ENCODE peak calls at places on chromosomes 6 and 20, in five cellular contexts. E, A, V, Z and C are unnamed samples.

GRCh38 chr6:41306187-41306854 is 19.8 kb upstream of the TREM1 start:
- DNase-seq in E (peak; percentile 70), A (no peak), V (peak; percentile 36), Z (no peak), C (peak; percentile 51)

GRCh38 chr6:44256291-44257006 is 879 bp downstream of the SLC35B2 start:
- DNase-seq in E (no peak), A (no peak), V (no peak), Z (no peak), C (peak; percentile 36)

GRCh38 chr6:170076466-170077165 is 214.3 kb downstream of the DLL1 start:
- DNase-seq in E (no peak), A (no peak), V (no peak), Z (no peak), C (no peak)

GRCh38 chr6:28212510-28213212 is 12.4 kb upstream of the ZSCAN9 start:
- DNase-seq in E (peak; percentile 79), A (peak; percentile 77), V (peak; percentile 42), Z (peak; percentile 77), C (peak; percentile 62)

GRCh38 chr20:33441142-33441955 is 2.2 kb downstream of the SNTA1 start:
- DNase-seq in E (peak; percentile 71), A (no peak), V (no peak), Z (no peak), C (no peak)

GRCh38 chr6:114638346-114638745 is 295.5 kb upstream of the HS3ST5 start:
- DNase-seq in E (no peak), A (peak; percentile 34), V (peak; percentile 8), Z (no peak), C (peak; percentile 14)

GRCh38 chr6:43308101-43308989 is at the start of gene CRIP3:
- DNase-seq in E (no peak), A (peak; percentile 60), V (no peak), Z (no peak), C (no peak)

GRCh38 chr20:51259455-51259854 is 236.5 kb upstream of the KCNG1 start:
- DNase-seq in E (no peak), A (no peak), V (no peak), Z (no peak), C (no peak)

GRCh38 chr6:4599924-4600323 is 176.3 kb upstream of the CDYL start:
- DNase-seq in E (peak; percentile 28), A (no peak), V (no peak), Z (no peak), C (no peak)

GRCh38 chr20:53891306-53891894 is 179.0 kb downstream of the BCAS1 start:
- DNase-seq in E (no peak), A (no peak), V (no peak), Z (no peak), C (no peak)

GRCh38 chr6:148885920-148886845 is 139.4 kb downstream of the UST start:
- DNase-seq in E (no peak), A (no peak), V (no peak), Z (no peak), C (no peak)

DNA sequence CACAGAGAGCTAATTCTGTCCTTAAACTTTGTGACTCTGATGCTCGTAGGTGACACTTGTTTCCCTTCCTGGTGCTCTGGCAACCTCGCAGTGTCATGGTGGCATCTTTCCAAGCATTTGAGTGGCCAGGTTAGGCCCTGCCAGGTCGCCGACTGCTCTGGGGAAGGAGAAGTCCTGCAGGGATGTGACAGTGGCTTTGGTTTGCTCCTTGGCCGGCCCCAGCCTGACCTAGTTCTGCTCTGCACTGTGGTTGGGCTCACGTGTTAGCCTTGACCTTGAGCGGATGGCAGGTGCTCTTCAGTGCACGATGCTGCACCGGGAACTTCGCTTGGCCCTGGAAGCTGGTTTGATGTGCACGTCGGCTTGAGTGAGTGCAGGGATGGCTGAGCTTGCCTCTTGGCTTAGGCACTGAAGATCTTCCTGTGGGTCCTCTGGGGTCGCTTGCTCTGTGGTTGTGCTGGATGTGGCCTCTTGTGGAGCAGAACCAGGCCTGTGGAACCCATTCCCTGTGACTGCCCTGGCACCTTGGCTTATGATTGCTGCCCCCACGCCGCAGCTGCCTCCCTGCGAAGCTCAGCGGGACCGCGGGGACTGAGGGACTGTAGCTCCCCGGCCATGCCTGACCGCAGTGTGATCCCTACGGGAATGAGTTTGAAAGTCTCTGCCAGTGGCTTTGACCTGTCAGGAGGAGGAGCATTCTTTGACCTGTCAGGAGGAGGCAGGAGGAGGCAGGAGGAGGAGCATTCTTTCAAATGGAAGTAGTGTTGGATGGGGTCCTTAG is 8.7 kb downstream of the OSBPL2 start:
- DNase-seq in E (peak; percentile 34), A (no peak), V (no peak), Z (no peak), C (no peak)
- TF ChIP-seq SUZ12 in E (no peak), A (no peak), V (no peak), Z (no peak), C (no peak)

DNA sequence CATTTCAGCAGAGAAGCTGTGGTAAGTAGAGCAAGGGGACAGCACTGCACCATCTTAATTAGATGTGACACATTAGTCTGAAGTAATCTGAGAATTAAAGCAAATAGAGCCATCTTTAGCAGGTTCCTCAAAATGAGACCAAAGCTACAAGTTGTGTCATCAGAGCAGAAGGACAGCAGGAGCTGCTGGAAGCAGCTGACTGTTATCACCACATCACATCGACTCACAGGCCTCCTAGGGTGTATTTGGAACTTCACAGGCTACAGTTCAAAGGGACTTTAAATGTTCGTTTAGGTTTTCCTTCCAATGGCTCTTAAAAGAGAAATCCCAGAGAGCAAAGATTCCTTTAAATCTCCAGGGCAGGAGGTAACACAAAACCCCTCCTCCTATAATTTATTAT is 69.5 kb downstream of the LCA5 start:
- DNase-seq in E (peak; percentile 21), A (no peak), V (no peak), Z (no peak), C (peak; percentile 10)
- TF ChIP-seq SUZ12 in E (no peak), A (no peak), V (no peak), Z (no peak), C (no peak)

GRCh38 chr6:108735310-108735990 is 112.8 kb upstream of the ARMC2 start:
- DNase-seq in E (no peak), A (no peak), V (no peak), Z (no peak), C (no peak)

GRCh38 chr6:108738684-108739406 is 109.4 kb upstream of the ARMC2 start:
- DNase-seq in E (no peak), A (no peak), V (no peak), Z (no peak), C (no peak)

GRCh38 chr6:108737594-108738546 is 110.4 kb upstream of the ARMC2 start:
- DNase-seq in E (no peak), A (no peak), V (no peak), Z (no peak), C (no peak)

GRCh38 chr6:108735991-108736345 is 112.3 kb upstream of the ARMC2 start:
- DNase-seq in E (no peak), A (no peak), V (no peak), Z (no peak), C (no peak)

DNA sequence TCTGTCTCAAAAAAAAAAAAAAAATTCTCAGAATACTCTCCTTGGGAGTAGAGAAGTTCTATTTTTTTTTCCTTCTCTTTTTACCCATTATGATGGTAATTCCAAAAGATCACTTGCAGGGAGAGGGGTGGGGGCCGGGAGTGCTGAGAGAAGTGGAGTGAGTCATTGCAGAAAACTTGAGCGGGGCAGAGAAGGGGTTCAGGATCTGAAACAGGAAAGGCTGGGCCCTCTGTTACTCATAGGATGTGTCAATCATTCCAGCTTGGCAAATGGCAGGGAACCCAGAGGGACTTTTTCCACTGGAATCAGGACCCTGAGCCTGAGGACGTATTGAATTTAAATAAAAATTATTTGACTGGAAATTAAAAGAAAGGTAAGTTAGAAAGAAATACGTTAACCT is 111.4 kb upstream of the ARMC2 start:
- DNase-seq in E (peak; percentile 27), A (peak; percentile 61), V (peak; percentile 63), Z (no peak), C (no peak)
- TF ChIP-seq SUZ12 in E (no peak), A (no peak), V (no peak), Z (no peak), C (no peak)

GRCh38 chr20:57659789-57660509 is 39.7 kb upstream of the ZBP1 start:
- DNase-seq in E (no peak), A (no peak), V (no peak), Z (no peak), C (no peak)

GRCh38 chr20:57657537-57658446 is 37.6 kb upstream of the ZBP1 start:
- DNase-seq in E (peak; percentile 47), A (no peak), V (no peak), Z (no peak), C (no peak)

GRCh38 chr20:57659131-57659788 is 39.0 kb upstream of the ZBP1 start:
- DNase-seq in E (no peak), A (no peak), V (no peak), Z (no peak), C (no peak)

GRCh38 chr20:57656821-57657536 is 36.8 kb upstream of the ZBP1 start:
- DNase-seq in E (no peak), A (no peak), V (no peak), Z (no peak), C (no peak)

GRCh38 chr20:57658447-57659130 is 38.4 kb upstream of the ZBP1 start:
- DNase-seq in E (no peak), A (no peak), V (no peak), Z (no peak), C (no peak)
- TF ChIP-seq SUZ12 in E (no peak), A (no peak), V (no peak), Z (no peak), C (no peak)

GRCh38 chr6:160103825-160104100 is 17.9 kb upstream of the SLC22A1 start:
- DNase-seq in E (no peak), A (no peak), V (no peak), Z (no peak), C (no peak)

GRCh38 chr6:160104821-160105517 is 16.6 kb upstream of the SLC22A1 start:
- DNase-seq in E (no peak), A (no peak), V (no peak), Z (no peak), C (no peak)

GRCh38 chr6:160102956-160103824 is 18.4 kb upstream of the SLC22A1 start:
- DNase-seq in E (peak; percentile 45), A (no peak), V (peak; percentile 16), Z (no peak), C (peak; percentile 62)

GRCh38 chr6:160102399-160102798 is 19.2 kb upstream of the SLC22A1 start:
- DNase-seq in E (no peak), A (no peak), V (no peak), Z (no peak), C (no peak)

GRCh38 chr6:160101262-160102205 is 20.1 kb upstream of the SLC22A1 start:
- DNase-seq in E (no peak), A (no peak), V (no peak), Z (no peak), C (no peak)
- TF ChIP-seq SUZ12 in E (no peak), A (no peak), V (no peak), Z (no peak), C (no peak)

GRCh38 chr6:123551939-123552707 is 84.6 kb downstream of the TRDN start:
- DNase-seq in E (no peak), A (no peak), V (no peak), Z (no peak), C (no peak)
- TF ChIP-seq SUZ12 in E (no peak), A (no peak), V (no peak), Z (no peak), C (no peak)

DNA sequence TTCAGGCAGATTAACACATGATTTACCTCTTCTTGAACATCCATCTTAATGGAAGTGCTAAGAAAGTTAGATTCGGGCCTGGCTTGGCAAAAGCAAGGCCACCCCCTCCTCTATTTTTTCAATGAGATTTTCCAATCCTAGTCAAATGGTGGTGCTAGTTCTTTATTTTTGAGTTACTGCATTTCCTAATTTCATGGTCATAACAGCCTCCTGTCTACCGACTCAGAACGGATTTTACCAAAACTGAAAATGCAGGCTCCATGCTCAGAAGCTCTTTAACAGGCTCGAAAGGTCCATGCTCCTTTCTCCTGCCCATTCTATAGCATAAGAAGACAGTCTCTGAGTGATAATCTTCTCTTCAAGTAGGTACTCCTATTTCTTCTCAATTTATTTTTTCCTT is 117.2 kb upstream of the ESR1 start:
- DNase-seq in E (no peak), A (no peak), V (no peak), Z (peak; percentile 11), C (no peak)
- TF ChIP-seq SUZ12 in E (no peak), A (no peak), V (no peak), Z (no peak), C (no peak)